ENCODE peak calls at places on chromosomes 2 and 18, in six cellular contexts. W is GF-D8, L is brain microvascular endothelial cell, R is uterus, T is NCI-H2171, C is GDM1. Q is an unnamed sample.
A peak's percentile ranks its signal among the peaks of the same experiment; 100 is the strongest.

GRCh38 chr2:44668336-44668735 is 273.2 kb upstream of the SIX3 start:
- DNase-seq in W (no peak), R (no peak), L (no peak), T (no peak), C (no peak), Q (no peak)

GRCh38 chr2:174764281-174765063 is at the start of gene CHRNA1:
- DNase-seq in L (peak; percentile 48), T (peak; percentile 66), C (no peak), W (no peak), R (no peak), Q (no peak)

GRCh38 chr2:200308421-200309295 is 2.2 kb downstream of the SPATS2L start:
- DNase-seq in W (no peak), R (no peak), L (no peak), T (no peak), C (no peak), Q (no peak)

GRCh38 chr2:45353879-45354278 is 257.2 kb downstream of the SRBD1 start:
- DNase-seq in W (no peak), T (no peak), R (no peak), L (peak; percentile 92), C (no peak), Q (no peak)

GRCh38 chr2:219574509-219575311 is 2.6 kb downstream of the INHA start:
- DNase-seq in L (no peak), C (no peak), W (no peak), R (no peak), T (no peak), Q (no peak)

GRCh38 chr2:237551071-237551574 is 15.3 kb upstream of the PRLH start:
- DNase-seq in C (no peak), L (no peak), T (no peak), W (no peak), R (no peak), Q (no peak)

GRCh38 chr2:152054593-152054992 is 44.3 kb downstream of the CACNB4 start:
- DNase-seq in T (no peak), L (peak; percentile 75), W (peak; percentile 82), R (no peak), C (no peak), Q (no peak)

GRCh38 chr2:195560209-195560907 is 96.7 kb upstream of the SLC39A10 start:
- DNase-seq in W (no peak), T (no peak), L (no peak), R (no peak), C (no peak), Q (no peak)

GRCh38 chr2:128545829-128546228 is 227.2 kb upstream of the HS6ST1 start:
- DNase-seq in L (no peak), C (no peak), T (no peak), W (no peak), R (no peak), Q (no peak)

GRCh38 chr2:217977840-217978535 is 24.8 kb downstream of the TNS1 start:
- DNase-seq in T (no peak), W (no peak), C (no peak), R (no peak), L (no peak), Q (no peak)

GRCh38 chr18:74682998-74683311 is 85.3 kb downstream of the ZNF407 start:
- DNase-seq in C (no peak), L (no peak), W (no peak), R (no peak), T (no peak), Q (no peak)

GRCh38 chr2:25617948-25618646 is 55.3 kb downstream of the DTNB start:
- DNase-seq in W (no peak), T (no peak), C (no peak), R (no peak), L (peak; percentile 87), Q (no peak)

GRCh38 chr2:42196403-42197267 is 27.5 kb downstream of the EML4 start:
- DNase-seq in C (peak; percentile 41), T (no peak), R (no peak), L (peak; percentile 67), W (peak; percentile 66), Q (no peak)

GRCh38 chr18:21599585-21600525 is 649 bp downstream of the ESCO1 start:
- DNase-seq in L (no peak), T (peak; percentile 83), W (peak; percentile 54), R (no peak), C (no peak), Q (peak; percentile 65)

GRCh38 chr18:12750076-12750707 is 47.4 kb downstream of the PSMG2 start:
- DNase-seq in L (no peak), C (no peak), W (no peak), R (no peak), T (peak; percentile 95), Q (no peak)

GRCh38 chr2:79105259-79105658 is 15.0 kb upstream of the REG1A start:
- DNase-seq in L (no peak), T (no peak), R (no peak), C (no peak), W (no peak), Q (no peak)

GRCh38 chr2:6972067-6972710 is 55.0 kb downstream of the RNF144A start:
- DNase-seq in L (no peak), R (no peak), C (no peak), T (no peak), W (no peak), Q (no peak)